ENCODE peak calls at places on chromosomes 4 and X, in five cellular contexts. E, M, T, C and H are unnamed samples.
A peak's percentile ranks its signal among the peaks of the same experiment; 100 is the strongest.

GRCh38 chr4:90120815-90121214 is 6.4 kb upstream of the CCSER1 start:
- DNase-seq in E (no peak), M (no peak), T (no peak), C (no peak), H (no peak)

GRCh38 chr4:120318447-120318846 is 251.8 kb upstream of the MAD2L1 start:
- DNase-seq in E (no peak), M (no peak), T (no peak), C (no peak), H (no peak)

GRCh38 chr4:57378766-57379165 is 268.6 kb upstream of the IGFBP7 start:
- DNase-seq in E (no peak), M (no peak), T (no peak), C (peak; percentile 5), H (peak; percentile 9)

GRCh38 chr4:154044118-154044517 is 255.2 kb upstream of the SFRP2 start:
- DNase-seq in E (no peak), M (no peak), T (no peak), C (no peak), H (peak; percentile 77)

GRCh38 chrX:68676340-68676739 is 28.9 kb downstream of the STARD8 start:
- DNase-seq in E (no peak), M (no peak), T (no peak), C (no peak), H (no peak)

GRCh38 chrX:17328837-17329236 is 46.2 kb upstream of the NHS start:
- DNase-seq in E (no peak), M (no peak), T (no peak), C (no peak), H (no peak)

GRCh38 chr4:85177679-85178078 is 211.2 kb upstream of the WDFY3 start:
- DNase-seq in E (no peak), M (no peak), T (no peak), C (no peak), H (no peak)

GRCh38 chr4:87058272-87059073 is 123.7 kb downstream of the AFF1 start:
- DNase-seq in E (no peak), M (peak; percentile 48), T (no peak), C (no peak), H (no peak)

GRCh38 chr4:76872556-76872955 is 25.4 kb downstream of the SOWAHB start:
- DNase-seq in E (no peak), M (no peak), T (no peak), C (no peak), H (peak; percentile 25)

GRCh38 chr4:95050980-95051688 is 293.4 kb downstream of the BMPR1B start:
- DNase-seq in E (no peak), M (peak; percentile 7), T (no peak), C (no peak), H (no peak)

GRCh38 chr4:19748470-19748869 is 503.2 kb upstream of the SLIT2 start:
- DNase-seq in E (no peak), M (peak; percentile 15), T (peak; percentile 86), C (peak; percentile 94), H (peak; percentile 96)

GRCh38 chrX:106042296-106042695 is 3.8 kb upstream of the SERPINA7 start:
- DNase-seq in E (no peak), M (no peak), T (no peak), C (no peak), H (no peak)

GRCh38 chrX:106038625-106039024 is at the start of gene SERPINA7:
- DNase-seq in E (no peak), M (no peak), T (no peak), C (no peak), H (no peak)

GRCh38 chrX:106037835-106038473 is 573 bp downstream of the SERPINA7 start:
- DNase-seq in E (no peak), M (no peak), T (no peak), C (no peak), H (no peak)

GRCh38 chrX:106036716-106037115 is 1.8 kb downstream of the SERPINA7 start:
- DNase-seq in E (no peak), M (no peak), T (no peak), C (no peak), H (no peak)

DNA sequence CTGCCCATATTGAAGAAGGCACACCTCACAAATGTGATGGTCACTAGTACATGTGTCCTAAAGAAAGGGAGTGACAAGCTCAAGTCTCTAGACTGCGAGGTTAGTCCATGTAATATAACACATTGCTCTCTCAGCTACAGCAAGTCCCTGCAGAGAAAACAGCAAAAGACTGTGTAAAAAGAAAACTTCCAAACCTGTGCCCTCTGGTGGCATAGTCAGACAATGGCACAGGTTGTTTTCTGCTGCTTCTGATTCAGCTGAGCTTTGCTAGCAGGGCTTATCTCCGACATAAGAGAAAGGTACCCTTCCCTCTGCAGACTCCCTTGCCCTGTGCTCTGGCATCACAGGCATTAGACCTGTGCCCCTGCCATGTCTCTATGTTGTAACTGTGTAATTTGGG is 1.4 kb upstream of the SERPINA7 start:
- DNase-seq in E (no peak), M (peak; percentile 41), T (no peak), C (peak; percentile 8), H (no peak)
- TF ChIP-seq CTCF in E (no peak), M (peak; percentile 31), T (no peak), C (no peak), H (no peak)

GRCh38 chr4:15755781-15756180 is 22.3 kb upstream of the CD38 start:
- DNase-seq in E (no peak), M (no peak), T (no peak), C (no peak), H (no peak)

GRCh38 chr4:15755321-15755750 is 22.8 kb upstream of the CD38 start:
- DNase-seq in E (no peak), M (no peak), T (no peak), C (peak; percentile 32), H (peak; percentile 13)

GRCh38 chr4:15757084-15757483 is 21.0 kb upstream of the CD38 start:
- DNase-seq in E (no peak), M (no peak), T (no peak), C (no peak), H (no peak)

GRCh38 chr4:15758294-15758693 is 19.8 kb upstream of the CD38 start:
- DNase-seq in E (no peak), M (no peak), T (no peak), C (no peak), H (no peak)

DNA sequence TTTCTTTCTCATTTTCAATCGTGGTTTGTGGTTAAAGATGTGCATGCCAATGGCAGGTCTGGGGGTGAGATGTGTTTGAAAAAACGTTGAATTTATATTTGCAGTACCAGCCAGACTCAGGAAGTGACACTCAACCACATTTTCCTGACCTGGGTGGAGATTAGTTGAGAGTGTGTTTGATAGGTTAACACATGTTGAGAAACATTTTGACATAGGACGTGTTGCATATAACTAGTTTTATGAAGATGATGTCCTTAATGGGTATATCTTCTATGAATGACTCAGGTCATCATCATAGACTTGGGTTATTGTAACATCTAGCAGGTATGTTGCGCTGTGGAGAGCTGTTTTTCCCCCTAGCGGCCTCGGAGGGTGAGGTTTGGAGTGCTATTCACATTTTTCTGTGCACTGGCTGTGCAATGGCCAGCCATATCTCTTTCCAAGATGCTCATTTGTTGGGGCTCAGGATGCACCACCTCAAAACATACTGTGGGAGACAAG is 21.7 kb upstream of the CD38 start:
- DNase-seq in E (no peak), M (no peak), T (no peak), C (peak; percentile 34), H (no peak)
- TF ChIP-seq CTCF in E (no peak), M (no peak), T (no peak), C (no peak), H (peak; percentile 13)

GRCh38 chrX:128518508-128518907 is 466.3 kb upstream of the ACTRT1 start:
- DNase-seq in E (no peak), M (no peak), T (no peak), C (no peak), H (no peak)
- TF ChIP-seq CTCF in E (no peak), M (no peak), T (no peak), C (no peak), H (no peak)

GRCh38 chrX:123487674-123488073 is 245.2 kb downstream of the THOC2 start:
- DNase-seq in E (no peak), M (no peak), T (no peak), C (no peak), H (peak; percentile 49)

GRCh38 chrX:123487226-123487625 is 245.6 kb downstream of the THOC2 start:
- DNase-seq in E (no peak), M (no peak), T (no peak), C (no peak), H (peak; percentile 58)

GRCh38 chrX:123477673-123478072 is 255.2 kb downstream of the THOC2 start:
- DNase-seq in E (no peak), M (no peak), T (no peak), C (no peak), H (no peak)

GRCh38 chrX:123476636-123477219 is 256.1 kb downstream of the THOC2 start:
- DNase-seq in E (no peak), M (peak; percentile 5), T (no peak), C (no peak), H (no peak)

DNA sequence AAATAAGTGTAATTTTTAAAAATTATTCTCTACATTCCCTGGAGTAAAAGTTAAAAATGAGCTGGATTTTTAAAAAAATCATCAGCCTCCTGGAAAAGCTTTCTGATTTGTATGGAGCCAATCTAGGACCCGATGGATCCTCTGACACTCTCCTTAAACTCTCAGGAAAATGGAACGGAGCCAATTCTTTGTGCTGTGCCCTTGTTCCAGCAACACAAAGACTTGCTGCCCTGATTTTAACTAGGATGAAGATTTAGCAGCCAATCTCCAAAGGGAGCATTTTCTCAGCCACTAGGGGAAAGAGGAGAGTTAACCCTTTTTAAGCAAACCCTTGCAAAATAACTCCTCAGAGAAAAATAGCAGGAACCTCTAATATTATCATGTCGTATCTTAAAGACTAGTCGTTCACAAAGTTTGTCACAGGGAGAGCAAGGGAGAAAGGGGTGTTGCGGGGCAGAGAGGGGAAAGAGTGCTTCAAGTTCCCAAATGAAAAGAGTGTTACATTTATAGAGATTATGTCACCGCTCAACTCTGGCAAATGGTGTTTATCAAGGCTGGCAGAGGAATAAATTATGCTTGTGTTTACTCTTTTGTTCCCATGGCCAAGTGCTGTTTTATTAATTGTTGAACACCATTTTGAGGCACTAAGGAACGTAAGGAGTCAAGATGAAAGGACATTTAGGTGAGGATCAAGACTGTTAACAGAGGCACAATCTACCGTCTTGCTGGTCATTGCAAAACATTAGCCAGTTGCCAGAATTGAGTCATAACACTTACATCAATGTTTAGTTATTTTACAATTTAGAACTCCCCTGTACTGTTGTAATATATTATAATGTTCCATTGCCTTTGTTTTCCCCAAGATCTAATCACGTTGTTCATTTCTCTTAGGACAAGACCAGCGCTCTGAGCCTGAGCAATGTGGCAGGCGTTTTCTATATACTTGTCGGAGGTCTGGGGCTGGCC is 250.7 kb downstream of the THOC2 start:
- DNase-seq in E (no peak), M (no peak), T (no peak), C (peak; percentile 5), H (peak; percentile 66)
- TF ChIP-seq CTCF in E (no peak), M (no peak), T (peak; percentile 7), C (no peak), H (peak; percentile 27)

DNA sequence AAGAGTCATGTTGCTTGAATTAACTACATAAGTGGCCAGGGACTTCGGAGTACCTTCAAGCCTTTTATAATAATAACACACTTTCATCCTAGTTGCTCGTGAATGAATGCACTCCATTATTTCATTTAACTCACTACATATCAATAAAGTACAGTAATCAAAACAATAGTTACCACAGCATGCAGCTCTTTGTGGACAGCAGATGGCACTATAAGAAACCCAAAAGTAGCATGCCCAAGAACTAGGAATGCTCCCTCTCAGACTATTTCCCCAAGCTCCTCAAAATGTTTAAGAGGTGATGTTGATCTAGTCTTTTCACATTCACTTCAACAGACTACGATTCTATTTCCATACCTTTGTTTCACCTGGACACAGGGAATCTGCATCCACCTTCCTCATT is 500.8 kb upstream of the DIAPH2 start:
- DNase-seq in E (no peak), M (no peak), T (no peak), C (peak; percentile 11), H (peak; percentile 1)
- TF ChIP-seq CTCF in E (no peak), M (no peak), T (peak; percentile 16), C (peak; percentile 34), H (peak; percentile 16)